ENCODE peak calls at places on chromosomes 13 and 19, in six cellular contexts. I, S, Q, T, R and V are unnamed samples.

GRCh38 chr19:16325671-16326400 is 1.2 kb downstream of the KLF2 start:
- DNase-seq in S (no peak), T (no peak), R (peak), Q (no peak), I (peak), V (no peak)

GRCh38 chr13:54958781-54959180 is 1930.2 kb downstream of the OLFM4 start:
- DNase-seq in Q (no peak), R (no peak), I (no peak), T (no peak), S (no peak), V (no peak)

GRCh38 chr13:110108348-110109139 is 198.4 kb downstream of the COL4A1 start:
- DNase-seq in I (peak), T (peak), S (peak), Q (peak), R (no peak), V (peak)

GRCh38 chr13:112588490-112589297 is 741 bp upstream of the TUBGCP3 start:
- DNase-seq in S (no peak), Q (no peak), I (no peak), R (no peak), T (no peak), V (no peak)

GRCh38 chr13:53520132-53520531 is 491.5 kb downstream of the OLFM4 start:
- DNase-seq in T (no peak), I (no peak), R (no peak), S (no peak), Q (no peak), V (no peak)

GRCh38 chr19:54188224-54188871 is 1.0 kb downstream of the MBOAT7 start:
- DNase-seq in T (no peak), Q (no peak), I (no peak), S (no peak), R (no peak), V (no peak)

GRCh38 chr13:35891973-35892441 is 239.2 kb downstream of the DCLK1 start:
- DNase-seq in R (no peak), Q (no peak), S (no peak), T (no peak), I (no peak), V (no peak)

GRCh38 chr19:2050991-2051770 is at the start of gene MKNK2:
- DNase-seq in T (peak), S (peak), I (peak), R (peak), Q (peak), V (peak)

GRCh38 chr13:86445584-86446140 is 646.4 kb upstream of the SLITRK6 start:
- DNase-seq in T (no peak), S (no peak), I (no peak), Q (no peak), R (no peak), V (no peak)

GRCh38 chr13:107678075-107678689 is 537.2 kb downstream of the LIG4 start:
- DNase-seq in Q (no peak), R (no peak), S (no peak), I (no peak), T (no peak), V (no peak)

GRCh38 chr13:32142956-32143375 is 111.4 kb downstream of the FRY start:
- DNase-seq in S (no peak), I (no peak), Q (peak), R (no peak), T (no peak), V (no peak)

GRCh38 chr19:15114153-15114540 is 6.9 kb downstream of the SYDE1 start:
- DNase-seq in T (no peak), R (no peak), I (no peak), S (no peak), Q (no peak), V (no peak)

GRCh38 chr19:15110418-15110815 is 3.2 kb downstream of the SYDE1 start:
- DNase-seq in T (no peak), Q (no peak), I (no peak), R (no peak), S (no peak), V (no peak)

GRCh38 chr19:15111758-15112157 is 4.6 kb downstream of the SYDE1 start:
- DNase-seq in R (no peak), Q (no peak), T (no peak), S (no peak), I (no peak), V (no peak)

GRCh38 chr19:15113245-15114152 is 6.3 kb downstream of the SYDE1 start:
- DNase-seq in T (no peak), Q (no peak), I (no peak), R (no peak), S (no peak), V (no peak)

DNA sequence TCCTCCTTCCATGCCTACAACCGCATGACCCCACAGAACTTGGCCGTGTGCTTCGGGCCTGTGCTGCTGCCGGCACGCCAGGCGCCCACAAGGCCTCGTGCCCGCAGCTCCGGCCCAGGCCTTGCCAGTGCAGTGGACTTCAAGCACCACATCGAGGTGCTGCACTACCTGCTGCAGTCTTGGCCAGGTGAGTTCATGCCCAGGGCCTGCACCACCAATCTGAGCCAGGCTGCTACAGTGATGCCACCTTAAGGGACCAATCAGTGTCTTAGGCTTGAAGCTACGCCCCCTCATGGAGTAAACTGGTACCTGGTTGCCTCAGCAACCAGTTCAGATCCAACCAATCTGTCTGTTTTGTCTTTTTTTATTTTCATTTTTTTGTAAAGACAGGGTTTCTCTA is 5.2 kb downstream of the SYDE1 start:
- DNase-seq in I (no peak), S (no peak), T (no peak), R (no peak), Q (no peak), V (no peak)
- TF ChIP-seq CTCF in I (no peak), S (no peak), T (no peak), R (no peak), Q (no peak), V (no peak)

GRCh38 chr13:80337706-80338105 is 3.2 kb downstream of the SPRY2 start:
- DNase-seq in S (no peak), T (no peak), Q (no peak), R (no peak), I (no peak), V (no peak)

GRCh38 chr13:80340643-80341097 is 256 bp downstream of the SPRY2 start:
- DNase-seq in I (no peak), Q (no peak), S (peak), R (peak), T (no peak), V (no peak)

GRCh38 chr13:80339578-80339840 is 1.4 kb downstream of the SPRY2 start:
- DNase-seq in S (no peak), Q (no peak), R (no peak), T (no peak), I (no peak), V (peak)

GRCh38 chr13:80339841-80340642 is 884 bp downstream of the SPRY2 start:
- DNase-seq in Q (no peak), T (no peak), R (peak), S (peak), I (peak), V (peak)

DNA sequence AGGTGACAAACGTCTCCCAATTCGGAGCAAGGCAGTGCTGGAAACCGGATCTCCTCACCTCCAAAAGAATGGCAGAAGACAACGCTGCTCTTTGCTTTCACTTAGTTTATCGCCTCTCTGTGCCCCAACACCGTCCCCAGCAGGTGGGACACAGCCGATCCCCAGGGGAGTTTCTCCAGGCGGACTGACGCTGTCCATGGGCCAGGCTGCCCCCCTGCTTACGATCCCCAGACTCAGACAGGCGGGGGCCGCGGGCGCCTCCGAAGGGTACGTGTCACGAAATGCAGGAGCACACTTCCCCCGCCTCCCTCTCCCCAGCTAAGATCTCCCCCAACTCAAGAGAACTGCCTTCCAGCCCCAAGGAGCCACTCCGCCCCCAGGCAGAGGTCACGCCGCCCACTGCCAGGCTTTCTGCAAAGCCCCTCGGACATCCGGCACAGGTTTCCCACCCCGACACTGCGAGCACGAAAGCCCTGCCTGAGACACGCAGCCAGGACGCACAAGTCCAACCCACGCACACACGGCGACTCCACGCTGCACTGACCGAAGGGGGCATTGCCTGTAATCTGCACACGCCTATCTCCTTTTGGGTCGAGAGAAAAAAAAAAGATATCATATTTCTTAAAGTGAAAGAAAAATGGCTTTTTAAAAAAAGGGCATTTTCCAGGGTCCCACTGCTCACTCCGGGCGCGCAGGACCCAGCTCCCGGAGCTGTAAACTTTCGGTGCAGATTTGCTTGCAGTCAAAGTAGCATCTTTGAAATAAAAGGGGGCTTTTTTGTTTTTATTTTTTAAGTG is 1.9 kb downstream of the SPRY2 start:
- DNase-seq in I (peak), R (peak), Q (no peak), T (peak), S (peak), V (peak)
- TF ChIP-seq POLR2AphosphoS5 in I (peak), R (peak), Q (peak), T (peak), S (peak), V (peak)

DNA sequence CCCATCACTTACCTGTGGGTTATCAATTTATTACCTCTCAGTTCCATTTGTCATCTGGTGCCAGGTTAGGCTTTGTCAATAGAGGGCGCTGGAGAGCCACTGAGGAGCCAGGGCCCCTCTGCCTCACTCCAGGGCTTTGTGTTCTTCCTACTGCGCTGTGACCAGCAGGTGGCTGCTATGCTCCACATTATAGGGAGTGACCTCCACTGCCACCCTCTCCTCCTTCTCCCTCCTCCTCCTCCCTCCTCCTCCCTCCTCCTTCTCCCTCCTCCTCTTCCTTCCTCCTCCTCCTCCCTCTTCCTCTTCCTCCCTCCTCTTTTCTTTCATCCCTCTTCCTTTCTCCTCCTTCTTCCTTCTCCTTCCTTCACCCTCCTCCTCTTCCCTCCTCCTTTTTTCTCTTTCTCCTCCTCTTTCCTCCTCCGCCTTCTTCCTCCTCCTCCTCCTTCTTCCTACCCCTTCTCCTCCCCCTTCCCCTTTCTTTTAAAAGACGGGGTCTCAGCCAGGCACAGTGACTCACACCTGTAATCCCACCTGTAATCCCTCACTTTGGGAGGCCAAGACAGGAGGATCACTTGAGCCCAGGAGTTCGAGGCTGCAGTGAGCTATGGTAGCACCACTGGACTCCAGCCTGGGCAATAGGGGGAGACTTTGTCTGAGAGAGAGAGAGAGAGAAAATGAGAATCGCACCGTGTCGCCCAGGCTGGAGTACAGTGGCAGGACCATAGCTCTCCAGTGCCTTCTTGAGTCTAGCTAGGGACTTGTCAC is 10.3 kb upstream of the ZBTB32 start:
- DNase-seq in S (peak), I (peak), R (peak), Q (peak), T (peak), V (peak)
- TF ChIP-seq CTCF in S (peak), I (peak), R (peak), Q (peak), T (peak), V (peak)

GRCh38 chr19:48812094-48812929 is 1.5 kb upstream of the BCAT2 start:
- DNase-seq in T (peak), Q (no peak), S (peak), R (peak), I (peak), V (peak)
- TF ChIP-seq POLR2AphosphoS5 in T (peak), Q (no peak), S (peak), R (no peak), I (peak), V (peak)

DNA sequence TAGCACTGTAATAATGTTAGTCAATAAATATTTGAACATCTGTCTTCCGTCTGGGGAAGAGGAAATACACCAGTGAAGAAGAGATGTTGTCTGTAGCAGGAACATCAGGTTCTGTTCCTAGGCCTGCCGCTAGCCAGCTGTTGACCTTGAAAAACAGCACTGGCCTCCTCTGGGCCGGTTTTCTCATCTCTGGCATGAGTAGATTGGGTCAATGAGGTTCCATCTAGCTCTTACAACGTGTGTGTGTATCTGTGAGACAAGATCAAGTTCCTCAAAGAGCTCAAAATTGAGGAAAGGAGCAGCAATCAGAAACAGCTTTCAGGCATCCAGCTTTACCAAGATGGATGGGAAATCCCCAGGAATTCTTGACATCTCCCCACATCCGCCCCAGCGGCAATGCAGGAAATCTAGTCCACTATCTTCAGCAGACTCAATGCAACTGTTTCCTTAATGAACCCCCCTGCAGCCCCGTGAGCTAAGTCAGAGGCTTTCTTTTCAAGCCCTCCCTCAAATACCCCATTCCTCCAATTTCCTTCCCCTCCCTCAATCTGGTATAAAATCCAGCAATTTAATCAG is 4.9 kb downstream of the FLT1 start:
- DNase-seq in S (no peak), T (no peak), I (no peak), R (no peak), Q (no peak), V (no peak)
- TF ChIP-seq CTCF in S (no peak), T (no peak), I (no peak), R (no peak), Q (no peak), V (no peak)